ENCODE peak calls at places on chromosomes 11 and 22, in eight cellular contexts. One of them, this sample, is unnamed.

GRCh38 chr11:27705873-27706820 is 5.9 kb upstream of the BDNF start:
- DNase-seq in GM23338: peak; percentile 79
- DNase-seq in PC-3: peak; percentile 43
- DNase-seq in MM.1S: peak; percentile 41
- DNase-seq in hepatocyte: no peak
- DNase-seq in SK-N-SH: peak; percentile 71
- DNase-seq in HCT116: no peak
- DNase-seq in OCI-LY7: peak; percentile 26
- DNase-seq in this sample: peak; percentile 62

GRCh38 chr22:50326959-50327710 is at the start of gene DENND6B:
- DNase-seq in GM23338: peak; percentile 85
- DNase-seq in PC-3: peak; percentile 76
- DNase-seq in MM.1S: peak; percentile 83
- DNase-seq in hepatocyte: peak; percentile 94
- DNase-seq in SK-N-SH: peak; percentile 97
- DNase-seq in HCT116: no peak
- DNase-seq in OCI-LY7: peak; percentile 87
- DNase-seq in this sample: peak; percentile 96

GRCh38 chr11:65087827-65088226 is 3.8 kb downstream of the ZFPL1 start:
- DNase-seq in GM23338: no peak
- DNase-seq in PC-3: no peak
- DNase-seq in MM.1S: no peak
- DNase-seq in hepatocyte: no peak
- DNase-seq in SK-N-SH: no peak
- DNase-seq in HCT116: no peak
- DNase-seq in OCI-LY7: no peak
- DNase-seq in this sample: no peak

GRCh38 chr22:29842740-29843139 is 4.7 kb upstream of the ASCC2 start:
- DNase-seq in GM23338: no peak
- DNase-seq in PC-3: peak; percentile 94
- DNase-seq in MM.1S: no peak
- DNase-seq in hepatocyte: peak; percentile 28
- DNase-seq in SK-N-SH: no peak
- DNase-seq in HCT116: no peak
- DNase-seq in OCI-LY7: no peak
- DNase-seq in this sample: no peak

GRCh38 chr11:129703846-129704245 is 111.8 kb upstream of the TMEM45B start:
- DNase-seq in GM23338: no peak
- DNase-seq in PC-3: peak; percentile 60
- DNase-seq in MM.1S: no peak
- DNase-seq in hepatocyte: peak; percentile 46
- DNase-seq in SK-N-SH: peak; percentile 2
- DNase-seq in HCT116: no peak
- DNase-seq in OCI-LY7: no peak
- DNase-seq in this sample: no peak

GRCh38 chr11:6377902-6378694 is 12.2 kb upstream of the SMPD1 start:
- DNase-seq in GM23338: no peak
- DNase-seq in PC-3: no peak
- DNase-seq in MM.1S: no peak
- DNase-seq in hepatocyte: no peak
- DNase-seq in SK-N-SH: no peak
- DNase-seq in HCT116: no peak
- DNase-seq in OCI-LY7: peak; percentile 33
- DNase-seq in this sample: no peak

GRCh38 chr11:64879226-64879900 is 942 bp upstream of the EHD1 start:
- DNase-seq in GM23338: no peak
- DNase-seq in PC-3: no peak
- DNase-seq in MM.1S: no peak
- DNase-seq in hepatocyte: no peak
- DNase-seq in SK-N-SH: no peak
- DNase-seq in HCT116: no peak
- DNase-seq in OCI-LY7: no peak
- DNase-seq in this sample: no peak

GRCh38 chr22:23565942-23566715 is 14.0 kb downstream of the IGLL1 start:
- DNase-seq in GM23338: peak; percentile 35
- DNase-seq in PC-3: no peak
- DNase-seq in MM.1S: no peak
- DNase-seq in hepatocyte: peak; percentile 69
- DNase-seq in SK-N-SH: peak; percentile 90
- DNase-seq in HCT116: no peak
- DNase-seq in OCI-LY7: no peak
- DNase-seq in this sample: peak; percentile 67

GRCh38 chr11:33133761-33134160 is 27.5 kb downstream of the CSTF3 start:
- DNase-seq in GM23338: peak; percentile 31
- DNase-seq in PC-3: no peak
- DNase-seq in MM.1S: no peak
- DNase-seq in hepatocyte: no peak
- DNase-seq in SK-N-SH: no peak
- DNase-seq in HCT116: no peak
- DNase-seq in OCI-LY7: no peak
- DNase-seq in this sample: no peak

GRCh38 chr22:35352214-35353111 is 28.4 kb upstream of the HMOX1 start:
- DNase-seq in GM23338: peak; percentile 83
- DNase-seq in PC-3: peak; percentile 19
- DNase-seq in MM.1S: peak; percentile 80
- DNase-seq in hepatocyte: no peak
- DNase-seq in SK-N-SH: no peak
- DNase-seq in HCT116: no peak
- DNase-seq in OCI-LY7: peak; percentile 91
- DNase-seq in this sample: peak; percentile 74

GRCh38 chr11:80462211-80462610 is 1021.4 kb upstream of the TENM4 start:
- DNase-seq in GM23338: no peak
- DNase-seq in PC-3: peak; percentile 69
- DNase-seq in MM.1S: no peak
- DNase-seq in hepatocyte: peak; percentile 44
- DNase-seq in SK-N-SH: no peak
- DNase-seq in HCT116: no peak
- DNase-seq in OCI-LY7: no peak
- DNase-seq in this sample: no peak

GRCh38 chr11:27193434-27194225 is 153.0 kb downstream of the BBOX1 start:
- DNase-seq in GM23338: no peak
- DNase-seq in PC-3: no peak
- DNase-seq in MM.1S: no peak
- DNase-seq in hepatocyte: no peak
- DNase-seq in SK-N-SH: no peak
- DNase-seq in HCT116: no peak
- DNase-seq in OCI-LY7: no peak
- DNase-seq in this sample: no peak

GRCh38 chr22:29907753-29908515 is 25.0 kb downstream of the MTMR3 start:
- DNase-seq in GM23338: peak; percentile 14
- DNase-seq in PC-3: peak; percentile 98
- DNase-seq in MM.1S: no peak
- DNase-seq in hepatocyte: peak; percentile 92
- DNase-seq in SK-N-SH: peak; percentile 14
- DNase-seq in HCT116: peak; percentile 93
- DNase-seq in OCI-LY7: no peak
- DNase-seq in this sample: no peak

GRCh38 chr22:30314918-30315317 is 11.8 kb downstream of the TBC1D10A start:
- DNase-seq in GM23338: no peak
- DNase-seq in PC-3: no peak
- DNase-seq in MM.1S: no peak
- DNase-seq in hepatocyte: no peak
- DNase-seq in SK-N-SH: no peak
- DNase-seq in HCT116: no peak
- DNase-seq in OCI-LY7: no peak
- DNase-seq in this sample: no peak

GRCh38 chr22:22210375-22210774 is 34.2 kb upstream of the VPREB1 start:
- DNase-seq in GM23338: no peak
- DNase-seq in PC-3: peak; percentile 79
- DNase-seq in MM.1S: peak; percentile 41
- DNase-seq in hepatocyte: peak; percentile 41
- DNase-seq in SK-N-SH: no peak
- DNase-seq in HCT116: peak; percentile 22
- DNase-seq in OCI-LY7: no peak
- DNase-seq in this sample: no peak

GRCh38 chr11:111069076-111069475 is 176.4 kb upstream of the POU2AF2 start:
- DNase-seq in GM23338: peak; percentile 76
- DNase-seq in PC-3: peak; percentile 48
- DNase-seq in MM.1S: no peak
- DNase-seq in hepatocyte: no peak
- DNase-seq in SK-N-SH: no peak
- DNase-seq in HCT116: peak; percentile 6
- DNase-seq in OCI-LY7: no peak
- DNase-seq in this sample: peak; percentile 15

GRCh38 chr11:118621071-118621815 is 13.8 kb downstream of the PHLDB1 start:
- DNase-seq in GM23338: peak; percentile 95
- DNase-seq in PC-3: peak; percentile 90
- DNase-seq in MM.1S: no peak
- DNase-seq in hepatocyte: peak; percentile 91
- DNase-seq in SK-N-SH: peak; percentile 93
- DNase-seq in HCT116: peak; percentile 51
- DNase-seq in OCI-LY7: no peak
- DNase-seq in this sample: peak; percentile 89

GRCh38 chr11:116960916-116961315 is 123.5 kb upstream of the APOA1 start:
- DNase-seq in GM23338: peak; percentile 6
- DNase-seq in PC-3: peak; percentile 76
- DNase-seq in MM.1S: no peak
- DNase-seq in hepatocyte: no peak
- DNase-seq in SK-N-SH: no peak
- DNase-seq in HCT116: peak; percentile 8
- DNase-seq in OCI-LY7: peak; percentile 14
- DNase-seq in this sample: peak; percentile 5
- H3K4me3 ChIP-seq in GM23338: no peak overlapping the region
- H3K4me3 ChIP-seq in PC-3: no peak overlapping the region
- H3K4me3 ChIP-seq in MM.1S: no peak overlapping the region
- H3K4me3 ChIP-seq in hepatocyte: no peak overlapping the region
- H3K4me3 ChIP-seq in SK-N-SH: no peak overlapping the region
- H3K4me3 ChIP-seq in HCT116: no peak overlapping the region
- H3K4me3 ChIP-seq in OCI-LY7: no peak overlapping the region
- H3K4me3 ChIP-seq in this sample: no peak overlapping the region

GRCh38 chr22:36922097-36922608 is 8.7 kb downstream of the CSF2RB start:
- DNase-seq in GM23338: peak; percentile 52
- DNase-seq in PC-3: no peak
- DNase-seq in MM.1S: no peak
- DNase-seq in hepatocyte: peak; percentile 22
- DNase-seq in SK-N-SH: no peak
- DNase-seq in HCT116: no peak
- DNase-seq in OCI-LY7: no peak
- DNase-seq in this sample: peak; percentile 50
- TF ChIP-seq CTCF in GM23338: no peak
- TF ChIP-seq CTCF in PC-3: no peak
- TF ChIP-seq CTCF in MM.1S: no peak
- TF ChIP-seq CTCF in hepatocyte: no peak
- TF ChIP-seq CTCF in SK-N-SH: no peak
- TF ChIP-seq CTCF in HCT116: no peak
- TF ChIP-seq CTCF in OCI-LY7: no peak
- TF ChIP-seq CTCF in this sample: no peak

DNA sequence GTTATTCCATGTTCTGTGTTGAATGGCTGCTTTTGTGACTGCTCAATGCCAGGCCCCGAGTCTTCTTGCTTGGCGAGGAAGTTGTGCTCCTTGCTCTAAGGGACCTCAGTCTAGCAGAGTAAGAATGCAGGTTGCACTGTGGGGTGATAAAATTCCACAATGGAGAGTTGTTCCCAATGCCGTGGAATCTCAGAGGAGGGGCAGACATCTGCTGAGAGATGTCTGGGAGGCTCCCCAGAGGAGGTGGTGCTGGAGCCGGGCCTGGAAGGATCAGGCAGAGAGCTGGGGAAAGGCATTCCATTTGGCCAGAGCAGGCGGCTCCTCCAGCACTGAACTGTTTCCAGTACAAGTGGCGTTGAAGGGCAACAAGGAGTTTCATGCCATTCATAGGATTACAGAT is 55.2 kb downstream of the ST3GAL4 start:
- DNase-seq in GM23338: no peak
- DNase-seq in PC-3: no peak
- DNase-seq in MM.1S: no peak
- DNase-seq in hepatocyte: no peak
- DNase-seq in SK-N-SH: no peak
- DNase-seq in HCT116: no peak
- DNase-seq in OCI-LY7: no peak
- DNase-seq in this sample: no peak
- TF ChIP-seq EZH2phosphoT487 in GM23338: no peak
- TF ChIP-seq EZH2phosphoT487 in PC-3: no peak
- TF ChIP-seq EZH2phosphoT487 in MM.1S: no peak
- TF ChIP-seq EZH2phosphoT487 in hepatocyte: no peak
- TF ChIP-seq EZH2phosphoT487 in SK-N-SH: no peak
- TF ChIP-seq EZH2phosphoT487 in HCT116: no peak
- TF ChIP-seq EZH2phosphoT487 in OCI-LY7: no peak
- TF ChIP-seq EZH2phosphoT487 in this sample: no peak

GRCh38 chr11:68778205-68778604 is 26.9 kb upstream of the TESMIN start:
- DNase-seq in GM23338: no peak
- DNase-seq in PC-3: no peak
- DNase-seq in MM.1S: no peak
- DNase-seq in hepatocyte: no peak
- DNase-seq in SK-N-SH: no peak
- DNase-seq in HCT116: no peak
- DNase-seq in OCI-LY7: no peak
- DNase-seq in this sample: no peak

GRCh38 chr11:68774188-68774585 is 22.9 kb upstream of the TESMIN start:
- DNase-seq in GM23338: no peak
- DNase-seq in PC-3: no peak
- DNase-seq in MM.1S: no peak
- DNase-seq in hepatocyte: no peak
- DNase-seq in SK-N-SH: no peak
- DNase-seq in HCT116: no peak
- DNase-seq in OCI-LY7: no peak
- DNase-seq in this sample: no peak

GRCh38 chr11:68773521-68774187 is 22.3 kb upstream of the TESMIN start:
- DNase-seq in GM23338: no peak
- DNase-seq in PC-3: no peak
- DNase-seq in MM.1S: no peak
- DNase-seq in hepatocyte: peak; percentile 42
- DNase-seq in SK-N-SH: no peak
- DNase-seq in HCT116: no peak
- DNase-seq in OCI-LY7: no peak
- DNase-seq in this sample: no peak

GRCh38 chr11:68775951-68776388 is 24.6 kb upstream of the TESMIN start:
- DNase-seq in GM23338: no peak
- DNase-seq in PC-3: peak; percentile 25
- DNase-seq in MM.1S: no peak
- DNase-seq in hepatocyte: no peak
- DNase-seq in SK-N-SH: no peak
- DNase-seq in HCT116: peak; percentile 18
- DNase-seq in OCI-LY7: no peak
- DNase-seq in this sample: no peak

DNA sequence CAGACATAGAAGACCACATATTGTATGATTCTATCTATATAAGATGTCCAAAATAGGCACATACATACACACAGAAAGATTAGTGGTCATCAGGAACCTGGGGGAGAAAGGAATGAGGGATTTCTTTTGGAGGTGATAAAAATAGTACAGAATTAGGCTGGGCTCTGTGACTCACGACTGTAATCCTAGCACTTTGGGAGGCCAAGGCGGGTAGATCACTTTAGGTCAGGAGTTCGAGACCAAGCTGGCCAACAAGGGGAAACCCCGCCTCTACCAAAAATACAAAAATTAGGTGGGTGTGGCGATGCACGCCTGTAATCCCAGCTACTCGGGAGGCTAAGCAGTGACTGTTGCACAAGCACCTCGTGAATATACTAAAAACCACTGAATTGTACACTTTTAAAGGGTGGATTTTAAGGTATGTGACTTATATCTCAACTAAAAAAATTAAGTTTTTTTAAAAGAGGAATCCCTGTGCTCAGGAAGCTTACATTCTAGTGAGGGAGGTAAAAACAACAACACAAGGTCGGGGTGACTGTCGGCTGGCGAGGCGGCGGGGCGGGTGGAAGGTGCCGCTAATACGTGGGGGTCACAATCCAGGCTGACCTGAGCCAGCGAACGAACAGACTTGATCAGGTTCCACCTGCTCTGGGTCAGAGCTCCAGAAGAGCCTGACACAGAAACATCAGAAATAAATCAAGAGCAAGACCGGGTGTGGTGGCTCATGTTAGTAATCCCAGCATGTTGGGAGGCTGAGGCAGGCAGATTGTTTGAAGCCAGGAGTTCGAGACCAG is 25.3 kb upstream of the TESMIN start:
- DNase-seq in GM23338: no peak
- DNase-seq in PC-3: no peak
- DNase-seq in MM.1S: no peak
- DNase-seq in hepatocyte: no peak
- DNase-seq in SK-N-SH: no peak
- DNase-seq in HCT116: peak; percentile 15
- DNase-seq in OCI-LY7: no peak
- DNase-seq in this sample: no peak
- H3K4me3 ChIP-seq in GM23338: no peak overlapping the region
- H3K4me3 ChIP-seq in PC-3: no peak overlapping the region
- H3K4me3 ChIP-seq in MM.1S: no peak overlapping the region
- H3K4me3 ChIP-seq in hepatocyte: no peak overlapping the region
- H3K4me3 ChIP-seq in SK-N-SH: no peak overlapping the region
- H3K4me3 ChIP-seq in HCT116: peak overlapping the region; percentile 45
- H3K4me3 ChIP-seq in OCI-LY7: no peak overlapping the region
- H3K4me3 ChIP-seq in this sample: no peak overlapping the region